ENCODE peak calls at places on chromosomes 4 and X, in six cellular contexts. F is brain microvascular endothelial cell; H is ascending aorta; N is astrocyte; B is transverse colon; S is CD8-positive, alpha-beta memory T cell. E is an unnamed sample.

GRCh38 chr4:99201687-99202086 is 17.4 kb downstream of the ADH6 start:
- DNase-seq in B (no peak), F (no peak), H (no peak), S (no peak), N (no peak), E (no peak)

GRCh38 chrX:55731826-55732225 is 14.3 kb downstream of the RRAGB start:
- DNase-seq in B (no peak), F (no peak), N (no peak), H (no peak), S (no peak), E (no peak)

GRCh38 chr4:41060352-41061318 is 153.7 kb downstream of the APBB2 start:
- DNase-seq in H (no peak), F (no peak), N (no peak), B (peak; percentile 24), S (no peak), E (no peak)

GRCh38 chr4:172995161-172995560 is 173.4 kb upstream of the GALNT7 start:
- DNase-seq in F (peak; percentile 46), S (no peak), H (no peak), B (no peak), N (peak; percentile 92), E (no peak)

GRCh38 chr4:105061136-105061696 is 85.5 kb upstream of the TET2 start:
- DNase-seq in H (no peak), N (peak; percentile 77), F (no peak), S (no peak), B (peak; percentile 19), E (no peak)

GRCh38 chr4:64890131-64890710 is 481.0 kb upstream of the TECRL start:
- DNase-seq in B (no peak), H (no peak), S (no peak), N (peak; percentile 27), F (no peak), E (no peak)

GRCh38 chr4:65661469-65661868 is 8.8 kb downstream of the EPHA5 start:
- DNase-seq in S (no peak), H (no peak), F (no peak), N (peak; percentile 27), B (no peak), E (no peak)

GRCh38 chrX:23483396-23483795 is 148.7 kb downstream of the PTCHD1 start:
- DNase-seq in F (no peak), H (no peak), S (no peak), B (no peak), N (no peak), E (no peak)

GRCh38 chr4:104967034-104967401 is 179.7 kb upstream of the TET2 start:
- DNase-seq in N (no peak), H (no peak), F (no peak), B (peak; percentile 50), S (no peak), E (no peak)

GRCh38 chrX:48456628-48457027 is 13.4 kb downstream of the SLC38A5 start:
- DNase-seq in H (no peak), F (no peak), N (no peak), B (no peak), S (no peak), E (no peak)

DNA sequence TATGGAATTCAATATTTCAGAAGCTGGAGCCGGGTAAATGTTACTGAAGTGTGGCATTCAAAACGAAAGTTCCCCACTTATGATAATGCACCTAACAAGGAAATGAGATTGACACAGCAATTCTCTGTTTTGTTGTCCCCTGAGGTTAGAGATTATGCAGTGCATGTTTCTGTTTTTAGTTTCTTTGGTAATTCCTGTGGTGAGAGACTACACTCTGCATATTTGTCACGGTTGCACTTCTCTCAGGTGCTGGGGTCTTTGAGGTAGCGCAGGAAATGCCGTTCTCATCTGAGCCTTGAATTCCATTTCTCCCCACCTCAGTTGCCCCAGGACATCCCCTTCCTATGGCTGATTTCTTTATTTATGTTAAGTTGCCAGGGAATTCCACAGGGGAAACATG is 15.3 kb upstream of the BEND4 start:
- DNase-seq in F (no peak), S (no peak), B (no peak), N (no peak), H (no peak), E (no peak)
- H3K4me3 ChIP-seq in F (no peak overlapping the region), S (no peak overlapping the region), B (no peak overlapping the region), N (no peak overlapping the region), H (no peak overlapping the region), E (no peak overlapping the region)

GRCh38 chrX:153829549-153829798 is 870 bp downstream of the PDZD4 start:
- DNase-seq in B (no peak), F (no peak), N (no peak), H (no peak), S (no peak), E (no peak)

GRCh38 chrX:153831435-153832150 is 1.2 kb upstream of the PDZD4 start:
- DNase-seq in F (no peak), B (no peak), H (no peak), N (no peak), S (no peak), E (no peak)

GRCh38 chrX:153828723-153829548 is 1.4 kb downstream of the PDZD4 start:
- DNase-seq in F (no peak), N (no peak), B (no peak), S (no peak), H (no peak), E (no peak)

GRCh38 chrX:153830632-153831434 is 489 bp upstream of the PDZD4 start:
- DNase-seq in N (no peak), F (no peak), H (no peak), S (no peak), B (no peak), E (no peak)

GRCh38 chrX:153829799-153830631 is at the start of gene PDZD4:
- DNase-seq in N (no peak), F (no peak), H (no peak), B (no peak), S (peak; percentile 7), E (no peak)
- H3K4me3 ChIP-seq in N (no peak within 1 kb of the TSS), F (no peak within 1 kb of the TSS), H (peak within 1 kb of the TSS; percentile 68), B (peak within 1 kb of the TSS; percentile 14), S (no peak within 1 kb of the TSS), E (peak within 1 kb of the TSS; percentile 48)

GRCh38 chr4:13656569-13656988 is 29.1 kb upstream of the BOD1L1 start:
- DNase-seq in N (peak; percentile 32), S (peak; percentile 35), F (peak; percentile 60), H (peak; percentile 74), B (peak; percentile 54), E (no peak)
- H3K4me3 ChIP-seq in N (peak overlapping the region; percentile 57), S (peak overlapping the region; percentile 9), F (peak overlapping the region; percentile 33), H (peak overlapping the region; percentile 42), B (no peak overlapping the region), E (peak overlapping the region; percentile 31)

GRCh38 chrX:102708900-102709299 is 3.3 kb upstream of the GPRASP2 start:
- DNase-seq in H (no peak), B (no peak), F (no peak), N (no peak), S (no peak), E (no peak)
- H3K4me3 ChIP-seq in H (no peak overlapping the region), B (no peak overlapping the region), F (no peak overlapping the region), N (no peak overlapping the region), S (no peak overlapping the region), E (no peak overlapping the region)

GRCh38 chrX:144896323-144896722 is 351.0 kb upstream of the SPANXN1 start:
- DNase-seq in S (no peak), B (no peak), F (no peak), N (no peak), H (no peak), E (no peak)
- H3K4me3 ChIP-seq in S (no peak overlapping the region), B (no peak overlapping the region), F (no peak overlapping the region), N (no peak overlapping the region), H (no peak overlapping the region), E (no peak overlapping the region)

DNA sequence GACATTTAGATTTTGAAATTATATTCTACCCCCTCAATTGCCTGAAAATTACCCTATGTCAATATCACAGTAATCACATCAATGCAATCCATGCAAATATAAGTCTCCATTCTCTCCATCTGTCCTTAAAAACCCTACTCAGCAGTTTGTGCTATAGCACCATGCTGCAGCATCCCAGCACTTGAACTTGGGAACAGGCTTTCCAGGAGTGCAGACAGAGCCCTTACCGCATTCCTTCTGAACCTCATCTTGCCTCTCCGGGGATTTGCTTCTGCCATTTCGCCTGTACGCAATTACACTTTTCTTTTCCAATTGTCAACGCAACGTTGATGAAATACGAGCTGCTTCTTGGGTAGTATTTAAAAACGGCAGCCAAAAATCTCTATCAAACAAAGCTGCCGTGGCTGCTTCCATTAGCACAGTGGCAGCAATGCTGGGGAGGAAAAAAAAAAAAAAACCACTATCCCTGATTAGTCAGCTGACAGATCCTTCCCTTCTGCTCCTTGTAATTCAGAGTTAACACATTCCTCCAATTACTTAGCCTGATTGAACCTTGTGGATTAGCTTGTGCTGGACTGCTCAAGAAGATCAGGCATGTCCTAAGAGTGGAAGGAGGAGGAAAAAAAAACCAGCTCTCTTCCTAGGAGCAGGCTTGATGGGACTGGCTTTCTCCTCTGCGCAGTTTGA is 65.6 kb downstream of the MCF2 start:
- DNase-seq in S (no peak), N (peak; percentile 29), F (no peak), H (no peak), B (no peak), E (no peak)
- H3K4me3 ChIP-seq in S (no peak overlapping the region), N (peak overlapping the region; percentile 44), F (no peak overlapping the region), H (peak overlapping the region; percentile 55), B (no peak overlapping the region), E (no peak overlapping the region)

GRCh38 chr4:3204021-3204431 is 44.9 kb upstream of the MSANTD1 start:
- DNase-seq in S (no peak), F (peak; percentile 50), B (peak; percentile 41), N (peak; percentile 49), H (peak; percentile 63), E (peak; percentile 85)

GRCh38 chr4:3200423-3201090 is 48.4 kb upstream of the MSANTD1 start:
- DNase-seq in H (no peak), B (no peak), F (no peak), S (no peak), N (no peak), E (peak; percentile 68)

GRCh38 chr4:3202836-3203820 is 45.8 kb upstream of the MSANTD1 start:
- DNase-seq in N (no peak), F (no peak), H (peak; percentile 13), B (no peak), S (no peak), E (peak; percentile 20)

GRCh38 chr4:3199661-3200422 is 49.1 kb upstream of the MSANTD1 start:
- DNase-seq in F (no peak), H (no peak), B (no peak), N (no peak), S (no peak), E (peak; percentile 75)

GRCh38 chr4:3201718-3202702 is 46.9 kb upstream of the MSANTD1 start:
- DNase-seq in F (peak; percentile 84), H (no peak), B (peak; percentile 18), S (peak; percentile 55), N (peak; percentile 68), E (peak; percentile 60)
- H3K4me3 ChIP-seq in F (no peak overlapping the region), H (no peak overlapping the region), B (no peak overlapping the region), S (peak overlapping the region; percentile 23), N (no peak overlapping the region), E (no peak overlapping the region)